ENCODE peak calls at places on chromosome 1, in seven cellular contexts. W is pancreas; K is T-helper 9 cell; J is neuronal stem cell; D is activated CD4-positive, alpha-beta T cell treated with anti-CD3 and anti-CD28 coated beads, Interleukin-2, amount 50 U/mL, for 4 hours; Y is fibroblast of lung; S is stimulated activated CD4-positive, alpha-beta T cell treated with anti-CD3 and anti-CD28 coated beads, Interleukin-15, amount 100 ng/mL, for 1 hour. N is an unnamed sample.

GRCh38 chr1:235943581-235944114 is 76.9 kb upstream of the LYST start:
- DNase-seq in J (no peak), S (no peak), D (no peak), W (no peak), Y (peak; percentile 97), K (no peak), N (peak; percentile 37)

GRCh38 chr1:42817440-42817767 is 207 bp upstream of the SVBP start:
- DNase-seq in S (no peak), J (no peak), Y (no peak), D (no peak), K (no peak), W (no peak), N (no peak)

GRCh38 chr1:100866041-100866900 is 28.4 kb downstream of the EXTL2 start:
- DNase-seq in K (no peak), D (no peak), Y (peak; percentile 57), J (peak; percentile 9), S (no peak), W (no peak), N (peak; percentile 31)

GRCh38 chr1:48203287-48203900 is 19.1 kb upstream of the SLC5A9 start:
- DNase-seq in Y (peak; percentile 7), J (peak; percentile 29), K (no peak), D (no peak), S (no peak), W (no peak), N (peak; percentile 65)

GRCh38 chr1:23673086-23673813 is 18.4 kb upstream of the RPL11 start:
- DNase-seq in Y (peak; percentile 48), J (peak; percentile 59), S (no peak), D (no peak), W (peak; percentile 23), K (no peak), N (peak; percentile 77)

GRCh38 chr1:20165522-20165951 is 20.4 kb upstream of the UBXN10 start:
- DNase-seq in S (no peak), Y (no peak), K (no peak), J (no peak), D (no peak), W (no peak), N (no peak)

GRCh38 chr1:16352842-16353535 is 709 bp upstream of the FBXO42 start:
- DNase-seq in W (no peak), K (no peak), S (no peak), J (no peak), D (no peak), Y (no peak), N (no peak)

GRCh38 chr1:3609769-3610157 is 1.5 kb downstream of the MEGF6 start:
- DNase-seq in J (no peak), W (no peak), K (no peak), Y (no peak), D (no peak), S (no peak), N (no peak)

GRCh38 chr1:157390646-157391045 is 161.7 kb downstream of the FCRL5 start:
- DNase-seq in K (no peak), W (no peak), J (no peak), S (no peak), Y (peak; percentile 48), D (no peak), N (peak; percentile 88)